ENCODE peak calls at places on chromosome 5, in nine cellular contexts. D, Y, R, P, I, Q, J, C and M are unnamed samples.

GRCh38 chr5:176388003-176388340 is 426 bp downstream of the NOP16 start:
- DNase-seq in I (no peak), C (no peak), Y (no peak), P (no peak), Q (no peak), R (peak; percentile 36), D (peak; percentile 28), J (no peak), M (no peak)

GRCh38 chr5:173217626-173218397 is 17.2 kb downstream of the NKX2-5 start:
- DNase-seq in C (no peak), D (no peak), Q (no peak), J (peak; percentile 34), I (no peak), P (no peak), R (no peak), Y (no peak), M (no peak)

GRCh38 chr5:139481580-139482049 is 943 bp downstream of the STING1 start:
- DNase-seq in D (peak; percentile 51), Q (no peak), C (no peak), J (no peak), I (peak; percentile 46), P (peak; percentile 39), Y (no peak), R (no peak), M (no peak)

GRCh38 chr5:174726916-174727793 is 2.8 kb downstream of the MSX2 start:
- DNase-seq in D (no peak), P (no peak), I (no peak), J (no peak), Y (no peak), R (no peak), Q (no peak), C (no peak), M (no peak)

GRCh38 chr5:12848709-12849108 is 944.5 kb upstream of the CTNND2 start:
- DNase-seq in Y (no peak), D (no peak), R (no peak), C (no peak), I (no peak), Q (no peak), J (no peak), P (no peak), M (no peak)

GRCh38 chr5:181044662-181045305 is 4.7 kb downstream of the BTNL9 start:
- DNase-seq in J (peak; percentile 43), R (no peak), Y (no peak), Q (peak; percentile 60), C (no peak), I (no peak), P (no peak), D (no peak), M (peak; percentile 18)

GRCh38 chr5:158553195-158553945 is 546.3 kb downstream of the EBF1 start:
- DNase-seq in C (no peak), I (peak; percentile 46), P (no peak), R (no peak), J (no peak), Q (no peak), Y (no peak), D (no peak), M (peak; percentile 28)

GRCh38 chr5:56751914-56752313 is 63.4 kb upstream of the MAP3K1 start:
- DNase-seq in R (no peak), Q (no peak), I (no peak), C (no peak), J (no peak), P (no peak), Y (no peak), D (no peak), M (no peak)

GRCh38 chr5:65775476-65775875 is 53.5 kb downstream of the NLN start:
- DNase-seq in I (no peak), Q (no peak), P (no peak), D (no peak), Y (no peak), C (no peak), J (no peak), R (no peak), M (no peak)

GRCh38 chr5:150412319-150413175 is at the start of gene CD74:
- DNase-seq in Y (no peak), C (peak; percentile 90), P (peak; percentile 92), Q (peak; percentile 86), R (no peak), I (peak; percentile 79), J (peak; percentile 98), D (peak; percentile 77), M (peak; percentile 32)

GRCh38 chr5:150413176-150413901 is 629 bp upstream of the CD74 start:
- DNase-seq in C (no peak), R (no peak), Q (no peak), J (no peak), P (no peak), Y (no peak), I (no peak), D (no peak), M (no peak)

GRCh38 chr5:150411245-150411979 is 1.3 kb downstream of the CD74 start:
- DNase-seq in J (peak; percentile 94), Q (no peak), C (peak; percentile 68), P (peak; percentile 74), Y (no peak), D (peak; percentile 21), I (peak; percentile 59), R (no peak), M (no peak)

GRCh38 chr5:150409638-150410523 is 2.8 kb downstream of the CD74 start:
- DNase-seq in D (peak; percentile 79), Q (peak; percentile 85), C (peak; percentile 35), R (peak; percentile 86), I (peak; percentile 87), P (peak; percentile 84), Y (peak; percentile 81), J (peak; percentile 92), M (peak; percentile 73)

GRCh38 chr5:150410524-150411244 is 2.0 kb downstream of the CD74 start:
- DNase-seq in I (peak; percentile 74), P (peak; percentile 81), Y (peak; percentile 49), D (peak; percentile 96), C (peak; percentile 53), Q (peak; percentile 69), R (peak; percentile 62), J (peak; percentile 91), M (peak; percentile 39)
- H3K4me3 ChIP-seq in I (peak overlapping the region; percentile 45), P (peak overlapping the region; percentile 64), Y (no peak overlapping the region), D (peak overlapping the region; percentile 64), C (peak overlapping the region; percentile 88), Q (no peak overlapping the region), R (no peak overlapping the region), J (peak overlapping the region; percentile 55), M (peak overlapping the region; percentile 49)

GRCh38 chr5:23139338-23140171 is 286.4 kb upstream of the CDH12 start:
- DNase-seq in R (peak; percentile 14), Y (no peak), J (no peak), Q (no peak), P (no peak), I (no peak), C (no peak), D (no peak), M (no peak)
- TF ChIP-seq CTCF in R (peak; percentile 23), Y (no peak), J (peak; percentile 31), Q (no peak), P (peak; percentile 39), I (no peak), C (no peak), D (peak; percentile 21), M (no peak)

GRCh38 chr5:62589504-62589903 is 10.9 kb downstream of the LRRC70 start:
- DNase-seq in D (no peak), I (no peak), Q (no peak), P (no peak), J (no peak), C (no peak), Y (no peak), R (no peak), M (no peak)

GRCh38 chr5:62585751-62586150 is 7.1 kb downstream of the LRRC70 start:
- DNase-seq in Q (no peak), R (no peak), C (no peak), Y (no peak), I (no peak), P (no peak), J (no peak), D (no peak), M (no peak)

GRCh38 chr5:62585306-62585705 is 6.7 kb downstream of the LRRC70 start:
- DNase-seq in R (no peak), Q (no peak), Y (no peak), J (no peak), C (no peak), P (no peak), I (no peak), D (no peak), M (no peak)

GRCh38 chr5:62588668-62589067 is 10.0 kb downstream of the LRRC70 start:
- DNase-seq in R (no peak), C (no peak), I (no peak), J (no peak), Y (no peak), Q (no peak), D (no peak), P (no peak), M (no peak)

GRCh38 chr5:62587737-62588136 is 9.1 kb downstream of the LRRC70 start:
- DNase-seq in Y (no peak), C (no peak), P (no peak), D (peak; percentile 38), I (no peak), R (no peak), J (no peak), Q (no peak), M (no peak)
- H3K27ac ChIP-seq in Y (no peak overlapping the region), C (no peak overlapping the region), P (no peak overlapping the region), D (no peak overlapping the region), I (no peak overlapping the region), R (no peak overlapping the region), J (no peak overlapping the region), Q (no peak overlapping the region), M (no peak overlapping the region)

GRCh38 chr5:8907168-8907868 is 638.6 kb downstream of the SEMA5A start:
- DNase-seq in J (no peak), Y (no peak), R (no peak), I (no peak), D (no peak), C (no peak), P (no peak), Q (no peak), M (no peak)
- H3K4me3 ChIP-seq in J (no peak overlapping the region), Y (no peak overlapping the region), R (peak overlapping the region; percentile 19), I (no peak overlapping the region), D (no peak overlapping the region), C (no peak overlapping the region), P (no peak overlapping the region), Q (no peak overlapping the region), M (no peak overlapping the region)

GRCh38 chr5:58188287-58188651 is 271.6 kb downstream of the PLK2 start:
- DNase-seq in Q (no peak), P (no peak), I (no peak), R (peak; percentile 98), J (no peak), C (no peak), D (no peak), Y (peak; percentile 55), M (no peak)
- TF ChIP-seq CTCF in Q (no peak), P (no peak), I (no peak), R (peak; percentile 33), J (no peak), C (no peak), D (no peak), Y (peak; percentile 38), M (no peak)

DNA sequence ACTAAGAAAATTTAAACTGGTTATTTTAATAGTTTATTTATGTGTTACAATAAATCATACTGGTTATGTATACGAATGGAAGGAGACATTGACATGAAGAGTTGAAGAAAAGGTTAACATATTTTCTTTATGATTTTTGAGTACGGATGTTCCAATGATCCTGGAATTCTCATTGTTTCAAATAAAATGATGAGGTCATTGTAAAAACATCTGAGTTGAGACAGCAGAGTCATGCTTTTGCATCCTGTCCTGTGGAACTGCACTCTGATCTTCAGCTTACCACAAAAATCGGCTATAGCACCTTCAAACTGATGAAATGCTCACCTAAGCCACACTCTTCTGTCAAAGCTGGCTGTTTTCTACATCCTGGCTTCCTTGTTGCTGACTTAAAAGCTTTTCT is 67.8 kb downstream of the PTCD2 start:
- DNase-seq in I (no peak), Q (no peak), Y (no peak), C (no peak), R (peak; percentile 69), D (no peak), J (no peak), P (no peak), M (no peak)
- H3K27ac ChIP-seq in I (peak overlapping the region; percentile 21), Q (peak overlapping the region; percentile 27), Y (no peak overlapping the region), C (no peak overlapping the region), R (peak overlapping the region; percentile 87), D (no peak overlapping the region), J (no peak overlapping the region), P (no peak overlapping the region), M (peak overlapping the region; percentile 40)